ENCODE peak calls at places on chromosomes 7 and 10, in eight cellular contexts. K is spleen, A is stomach, Y is ovary, Q is endothelial cell of umbilical vein, S is breast epithelium, R is tibial nerve, M is body of pancreas. C is an unnamed sample.

GRCh38 chr10:12978885-12979284 is 22.6 kb downstream of the CCDC3 start:
- DNase-seq in K (no peak), A (no peak), Y (no peak), Q (no peak), S (no peak), R (no peak), M (no peak), C (no peak)

GRCh38 chr10:33350041-33350440 is 15.6 kb upstream of the NRP1 start:
- DNase-seq in K (no peak), A (no peak), Y (no peak), Q (no peak), S (no peak), R (no peak), M (no peak), C (no peak)

GRCh38 chr7:74185636-74186035 is 11.5 kb downstream of the EIF4H start:
- DNase-seq in K (no peak), A (no peak), Y (no peak), Q (peak), S (no peak), R (no peak), M (no peak), C (no peak)

GRCh38 chr10:12419279-12419847 is 70.0 kb downstream of the CAMK1D start:
- DNase-seq in K (peak), A (no peak), Y (no peak), Q (peak), S (no peak), R (peak), M (peak), C (no peak)

GRCh38 chr10:127922675-127923366 is 15.9 kb downstream of the PTPRE start:
- DNase-seq in K (no peak), A (peak), Y (no peak), Q (peak), S (peak), R (no peak), M (peak), C (no peak)

GRCh38 chr7:4809691-4810090 is 34.3 kb downstream of the AP5Z1 start:
- DNase-seq in K (no peak), A (no peak), Y (no peak), Q (no peak), S (no peak), R (no peak), M (no peak), C (no peak)

GRCh38 chr7:106018566-106019338 is 55.7 kb downstream of the CDHR3 start:
- DNase-seq in K (no peak), A (no peak), Y (no peak), Q (no peak), S (no peak), R (no peak), M (no peak), C (no peak)

GRCh38 chr10:35843524-35844171 is 201.6 kb upstream of the FZD8 start:
- DNase-seq in K (peak), A (peak), Y (no peak), Q (peak), S (no peak), R (no peak), M (no peak), C (no peak)

GRCh38 chr10:45594276-45595157 is 78.1 kb downstream of the ZFAND4 start:
- DNase-seq in K (peak), A (peak), Y (peak), Q (peak), S (peak), R (peak), M (peak), C (peak)

GRCh38 chr10:6494934-6495592 is 85.0 kb downstream of the PRKCQ start:
- DNase-seq in K (no peak), A (no peak), Y (no peak), Q (no peak), S (no peak), R (no peak), M (no peak), C (no peak)

GRCh38 chr7:77409739-77410545 is 6.2 kb downstream of the GSAP start:
- DNase-seq in K (no peak), A (no peak), Y (no peak), Q (no peak), S (no peak), R (no peak), M (peak), C (no peak)

GRCh38 chr7:134329614-134330316 is 13.0 kb upstream of the SLC35B4 start:
- DNase-seq in K (no peak), A (no peak), Y (no peak), Q (no peak), S (no peak), R (no peak), M (no peak), C (no peak)

GRCh38 chr10:106950060-106950459 is 214.4 kb downstream of the SORCS1 start:
- DNase-seq in K (no peak), A (no peak), Y (no peak), Q (no peak), S (no peak), R (no peak), M (peak), C (no peak)

GRCh38 chr10:8037199-8037801 is 17.2 kb upstream of the GATA3 start:
- DNase-seq in K (no peak), A (no peak), Y (no peak), Q (no peak), S (no peak), R (no peak), M (no peak), C (peak)

GRCh38 chr7:97269741-97270140 is 152.2 kb downstream of the SDHAF3 start:
- DNase-seq in K (no peak), A (no peak), Y (no peak), Q (peak), S (no peak), R (peak), M (peak), C (no peak)

GRCh38 chr7:150877545-150877944 is 25.2 kb downstream of the AOC1 start:
- DNase-seq in K (no peak), A (no peak), Y (no peak), Q (no peak), S (no peak), R (no peak), M (no peak), C (no peak)

GRCh38 chr7:150879345-150879744 is 27.0 kb downstream of the AOC1 start:
- DNase-seq in K (peak), A (no peak), Y (no peak), Q (peak), S (no peak), R (no peak), M (no peak), C (no peak)

GRCh38 chr7:150874401-150875198 is 22.3 kb downstream of the AOC1 start:
- DNase-seq in K (no peak), A (no peak), Y (no peak), Q (no peak), S (no peak), R (no peak), M (no peak), C (no peak)

GRCh38 chr7:150875791-150876190 is 23.5 kb downstream of the AOC1 start:
- DNase-seq in K (no peak), A (no peak), Y (no peak), Q (no peak), S (no peak), R (no peak), M (no peak), C (no peak)

GRCh38 chr7:150876817-150877526 is 24.7 kb downstream of the AOC1 start:
- DNase-seq in K (peak), A (peak), Y (peak), Q (peak), S (peak), R (peak), M (peak), C (no peak)
- H3K4me3 ChIP-seq in K (no peak), A (no peak), Y (no peak), Q (no peak), S (peak), R (no peak), M (no peak), C (no peak)

GRCh38 chr10:119412831-119413737 is 129.4 kb downstream of the RGS10 start:
- DNase-seq in K (no peak), A (no peak), Y (no peak), Q (no peak), S (no peak), R (no peak), M (no peak), C (no peak)
- TF ChIP-seq POLR2A in K (no peak), A (no peak), Y (no peak), Q (no peak), S (no peak), R (no peak), M (no peak), C (no peak)

GRCh38 chr7:103613655-103614642 is 167.9 kb upstream of the SLC26A5 start:
- DNase-seq in K (no peak), A (no peak), Y (no peak), Q (peak), S (no peak), R (no peak), M (no peak), C (no peak)
- TF ChIP-seq CTCF in K (no peak), A (no peak), Y (no peak), Q (peak), S (no peak), R (no peak), M (no peak), C (no peak)

DNA sequence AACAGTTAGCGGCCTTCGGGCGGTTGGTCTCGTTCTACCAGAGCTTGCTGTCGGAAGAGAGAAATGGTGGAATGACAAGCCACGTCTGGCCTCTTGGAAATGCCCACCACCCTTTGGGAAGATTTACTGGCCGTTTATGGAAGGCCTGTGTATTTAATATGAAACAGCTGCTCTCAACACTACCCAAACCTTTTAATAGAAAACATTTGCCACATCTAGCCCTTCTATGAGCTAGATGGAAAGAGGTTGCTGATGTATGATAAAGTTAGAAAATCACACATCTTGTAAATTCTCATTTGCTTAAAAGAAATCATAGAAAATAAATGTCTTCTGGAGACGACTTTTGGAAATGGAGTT is 24.6 kb downstream of the NUP42 start:
- DNase-seq in K (no peak), A (no peak), Y (no peak), Q (no peak), S (no peak), R (no peak), M (no peak), C (no peak)
- H3K4me3 ChIP-seq in K (peak), A (peak), Y (peak), Q (peak), S (peak), R (peak), M (no peak), C (no peak)

DNA sequence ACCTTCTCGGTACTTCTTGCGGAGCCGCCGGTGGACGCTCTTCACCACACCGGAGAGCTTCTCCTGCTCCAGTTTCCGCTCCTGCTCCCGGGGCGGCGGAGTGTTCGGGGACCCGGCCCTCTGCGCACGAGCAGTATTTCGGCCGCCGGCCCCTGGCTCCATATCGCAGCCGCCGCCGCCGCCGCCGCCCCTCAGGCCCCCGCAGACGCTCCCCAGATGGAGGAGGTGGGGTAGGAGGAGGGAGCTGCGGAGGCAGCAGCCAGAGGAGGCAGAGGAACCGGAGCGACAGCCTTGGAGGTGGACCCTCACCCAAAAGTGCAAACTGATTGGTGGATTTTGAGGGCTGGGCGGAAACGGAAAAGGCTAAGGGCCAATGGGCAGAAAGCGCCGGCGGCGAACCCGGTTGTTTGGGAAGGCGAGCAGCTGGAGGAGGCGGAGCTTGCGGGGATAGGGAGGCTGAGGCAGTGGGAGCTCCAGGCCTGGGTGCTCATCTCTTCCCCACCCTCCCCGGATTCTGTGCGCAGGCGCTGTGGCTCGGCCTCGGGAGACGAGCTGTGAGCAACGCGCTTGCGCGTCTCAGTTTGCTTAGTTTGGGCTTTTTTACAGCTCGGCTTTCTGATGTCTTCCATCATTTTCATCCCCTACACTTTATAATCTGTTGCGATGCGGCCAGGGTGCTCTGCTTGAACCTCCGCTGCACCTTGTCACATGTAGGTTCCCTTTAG is 146.9 kb downstream of the GPR85 start:
- DNase-seq in K (peak), A (peak), Y (peak), Q (peak), S (peak), R (peak), M (peak), C (peak)
- TF ChIP-seq POLR2A in K (peak), A (no peak), Y (peak), Q (peak), S (peak), R (peak), M (peak), C (no peak)

GRCh38 chr10:44339218-44339617 is 45.7 kb downstream of the CXCL12 start:
- DNase-seq in K (no peak), A (no peak), Y (no peak), Q (no peak), S (no peak), R (no peak), M (no peak), C (no peak)
- TF ChIP-seq CTCF in K (no peak), A (no peak), Y (no peak), Q (no peak), S (no peak), R (no peak), M (no peak), C (no peak)

GRCh38 chr7:39071116-39071515 is 93.4 kb downstream of the POU6F2 start:
- DNase-seq in K (no peak), A (no peak), Y (no peak), Q (no peak), S (no peak), R (no peak), M (no peak), C (no peak)

GRCh38 chr7:39069886-39070881 is 92.5 kb downstream of the POU6F2 start:
- DNase-seq in K (no peak), A (no peak), Y (no peak), Q (no peak), S (no peak), R (no peak), M (no peak), C (no peak)

GRCh38 chr7:39073432-39073831 is 95.7 kb downstream of the POU6F2 start:
- DNase-seq in K (no peak), A (no peak), Y (no peak), Q (peak), S (no peak), R (no peak), M (no peak), C (no peak)

GRCh38 chr7:39069046-39069445 is 91.3 kb downstream of the POU6F2 start:
- DNase-seq in K (no peak), A (no peak), Y (no peak), Q (no peak), S (no peak), R (no peak), M (no peak), C (no peak)
- H3K4me3 ChIP-seq in K (no peak), A (no peak), Y (no peak), Q (no peak), S (no peak), R (no peak), M (no peak), C (no peak)

GRCh38 chr10:131832056-131832685 is 68.6 kb upstream of the PPP2R2D start:
- DNase-seq in K (peak), A (no peak), Y (no peak), Q (no peak), S (no peak), R (no peak), M (no peak), C (no peak)
- TF ChIP-seq POLR2A in K (no peak), A (no peak), Y (no peak), Q (no peak), S (no peak), R (no peak), M (no peak), C (no peak)